ENCODE peak calls at places on chromosome 11, in four cellular contexts. H, K, F and U are unnamed samples.

GRCh38 chr11:64128255-64129006 is 37.5 kb downstream of the MACROD1 start:
- DNase-seq in H (no peak), F (no peak), K (no peak), U (no peak)

GRCh38 chr11:127037001-127037400 is 36.4 kb upstream of the KIRREL3 start:
- DNase-seq in F (no peak), K (no peak), H (no peak), U (no peak)

GRCh38 chr11:76030286-76030685 is 176.0 kb downstream of the WNT11 start:
- DNase-seq in F (peak), K (no peak), H (no peak), U (no peak)

GRCh38 chr11:91922846-91923245 is 301.8 kb upstream of the FAT3 start:
- DNase-seq in F (no peak), H (no peak), K (no peak), U (no peak)

GRCh38 chr11:48129697-48130395 is 86.8 kb upstream of the OR4B1 start:
- DNase-seq in H (no peak), K (no peak), F (no peak), U (no peak)

GRCh38 chr11:106879029-106879428 is 139.2 kb downstream of the GUCY1A2 start:
- DNase-seq in F (no peak), K (no peak), H (no peak), U (no peak)

GRCh38 chr11:12123799-12124198 is 13.4 kb downstream of the MICAL2 start:
- DNase-seq in K (no peak), F (no peak), H (no peak), U (no peak)

GRCh38 chr11:86244063-86244521 is 461 bp upstream of the EED start:
- DNase-seq in K (no peak), F (peak), H (peak), U (peak)

GRCh38 chr11:77191823-77192495 is 63.9 kb downstream of the MYO7A start:
- DNase-seq in K (no peak), H (peak), F (peak), U (peak)

GRCh38 chr11:68020575-68020974 is 9.9 kb upstream of the NDUFS8 start:
- DNase-seq in H (no peak), F (no peak), K (no peak), U (no peak)

GRCh38 chr11:77131560-77131959 is 3.5 kb downstream of the MYO7A start:
- DNase-seq in F (no peak), H (no peak), K (no peak), U (no peak)

GRCh38 chr11:68010058-68011041 is at the start of gene ALDH3B1:
- DNase-seq in K (no peak), F (peak), H (no peak), U (peak)

GRCh38 chr11:28759311-28759710 is 651.1 kb downstream of the METTL15 start:
- DNase-seq in K (no peak), H (no peak), F (no peak), U (no peak)

GRCh38 chr11:132490976-132491375 is 1041.3 kb downstream of the OPCML start:
- DNase-seq in H (no peak), K (no peak), F (no peak), U (no peak)

GRCh38 chr11:15940462-15941205 is 415.7 kb downstream of the SOX6 start:
- DNase-seq in H (no peak), F (no peak), K (no peak), U (no peak)

GRCh38 chr11:35098850-35099249 is 40.1 kb upstream of the CD44 start:
- DNase-seq in K (no peak), F (no peak), H (no peak), U (no peak)

GRCh38 chr11:20337526-20338154 is 25.9 kb upstream of the HTATIP2 start:
- DNase-seq in F (peak), H (no peak), K (no peak), U (peak)

GRCh38 chr11:123374622-123374968 is 55.5 kb upstream of the GRAMD1B start:
- DNase-seq in H (no peak), K (no peak), F (no peak), U (no peak)

GRCh38 chr11:72985645-72986044 is 156.5 kb downstream of the FCHSD2 start:
- DNase-seq in F (peak), H (no peak), K (no peak), U (no peak)

GRCh38 chr11:77438487-77438886 is 35.4 kb downstream of the PAK1 start:
- DNase-seq in H (no peak), K (no peak), F (no peak), U (no peak)

GRCh38 chr11:64356498-64357411 is 2.2 kb upstream of the RPS6KA4 start:
- DNase-seq in K (no peak), F (peak), H (peak), U (peak)

GRCh38 chr11:63592975-63593395 is 21.2 kb downstream of the PLAAT3 start:
- DNase-seq in F (no peak), H (no peak), K (no peak), U (peak)

GRCh38 chr11:129577986-129578385 is 202.3 kb downstream of the BARX2 start:
- DNase-seq in H (no peak), K (no peak), F (no peak), U (no peak)

GRCh38 chr11:35540526-35540925 is 15.1 kb upstream of the PAMR1 start:
- DNase-seq in K (no peak), F (no peak), H (no peak), U (no peak)

GRCh38 chr11:58058276-58059010 is 27.7 kb downstream of the OR6Q1 start:
- DNase-seq in K (no peak), H (no peak), F (no peak), U (no peak)

GRCh38 chr11:131977231-131977630 is 606.8 kb downstream of the NTM start:
- DNase-seq in K (no peak), F (no peak), H (no peak), U (no peak)

GRCh38 chr11:212150-213100 is 4.9 kb downstream of the RIC8A start:
- DNase-seq in H (no peak), K (no peak), F (no peak), U (no peak)

GRCh38 chr11:210803-211180 is 3.3 kb downstream of the RIC8A start:
- DNase-seq in H (no peak), F (no peak), K (no peak), U (no peak)

GRCh38 chr11:213111-213510 is 5.6 kb downstream of the RIC8A start:
- DNase-seq in K (no peak), H (no peak), F (no peak), U (no peak)

GRCh38 chr11:211295-211694 is 3.8 kb downstream of the RIC8A start:
- DNase-seq in F (no peak), H (no peak), K (no peak), U (no peak)

DNA sequence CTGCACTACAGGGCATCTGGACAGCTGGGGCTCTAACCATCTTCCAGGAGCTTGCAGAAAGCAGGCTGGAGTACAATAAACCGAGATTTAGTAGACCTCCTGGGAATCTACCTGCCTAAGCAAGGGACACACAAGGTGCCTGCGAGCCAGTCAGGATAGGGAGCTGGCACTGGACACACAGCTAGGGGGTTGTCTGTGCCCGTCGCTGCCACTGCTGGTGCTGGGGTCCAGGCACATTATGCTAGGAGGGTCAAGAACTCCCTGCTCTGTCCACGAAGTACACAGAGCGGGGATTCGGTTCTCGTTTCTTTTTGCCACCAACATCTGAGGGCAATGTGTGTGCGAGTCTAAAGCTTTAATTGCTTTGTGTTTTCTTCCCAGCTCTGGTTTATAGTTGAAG is 4.2 kb downstream of the RIC8A start:
- DNase-seq in K (no peak), F (no peak), H (no peak), U (no peak)
- TF ChIP-seq SUZ12 in K (no peak), F (no peak), H (no peak), U (no peak)

GRCh38 chr11:130623909-130624668 is 175.6 kb downstream of the ADAMTS15 start:
- DNase-seq in K (no peak), H (no peak), F (no peak), U (no peak)

GRCh38 chr11:130629039-130629438 is 180.6 kb downstream of the ADAMTS15 start:
- DNase-seq in H (no peak), F (no peak), K (no peak), U (no peak)

GRCh38 chr11:130622126-130622525 is 173.7 kb downstream of the ADAMTS15 start:
- DNase-seq in K (no peak), F (no peak), H (no peak), U (no peak)

GRCh38 chr11:130624946-130625345 is 176.5 kb downstream of the ADAMTS15 start:
- DNase-seq in H (no peak), K (no peak), F (no peak), U (no peak)

DNA sequence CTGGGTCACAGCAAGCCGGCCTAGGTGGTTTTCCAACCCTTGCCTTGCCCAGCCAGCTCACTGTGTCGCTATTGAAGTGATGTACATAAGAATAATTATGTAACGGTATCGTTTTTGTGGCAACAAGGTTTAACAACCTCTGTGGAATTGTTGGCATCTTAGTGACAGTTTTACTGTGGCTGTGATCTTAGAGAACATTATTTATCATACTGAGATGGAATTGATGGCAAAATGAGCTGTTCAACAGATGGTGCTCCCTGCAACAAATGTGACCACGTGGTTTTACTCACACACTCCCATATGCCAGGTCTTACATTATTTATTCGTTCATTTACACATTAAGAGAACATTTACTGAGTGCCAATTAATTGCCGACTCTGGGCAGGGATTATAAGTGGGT is 177.5 kb downstream of the ADAMTS15 start:
- DNase-seq in H (no peak), F (no peak), K (no peak), U (no peak)
- TF ChIP-seq SUZ12 in H (no peak), F (no peak), K (no peak), U (no peak)

DNA sequence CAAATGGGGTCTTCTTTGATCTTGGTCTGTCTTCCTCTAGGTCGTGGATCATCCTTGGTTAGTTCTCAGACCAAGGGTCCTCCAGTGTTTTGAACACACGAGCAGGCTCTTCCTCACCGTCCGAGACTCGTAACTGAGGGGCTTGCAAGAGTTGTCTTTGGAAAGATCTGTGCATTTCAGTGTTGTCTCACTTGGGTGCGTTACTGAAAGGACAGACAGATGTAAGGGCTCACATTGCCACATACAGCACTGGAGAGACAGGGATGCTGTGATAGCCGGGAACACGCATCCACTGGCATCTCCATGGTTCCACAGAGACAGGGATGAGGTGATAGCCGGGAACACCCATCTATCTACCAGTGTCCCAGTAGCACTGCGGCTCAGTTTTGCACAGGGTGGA is 15.7 kb downstream of the GLB1L2 start:
- DNase-seq in F (no peak), H (no peak), K (no peak), U (no peak)
- TF ChIP-seq SUZ12 in F (no peak), H (no peak), K (no peak), U (no peak)

GRCh38 chr11:93481279-93481678 is 61.9 kb downstream of the SMCO4 start:
- DNase-seq in K (no peak), F (no peak), H (no peak), U (no peak)

GRCh38 chr11:93478841-93479240 is 64.3 kb downstream of the SMCO4 start:
- DNase-seq in K (no peak), H (no peak), F (no peak), U (no peak)

GRCh38 chr11:93476796-93477195 is 66.4 kb downstream of the SMCO4 start:
- DNase-seq in K (no peak), F (no peak), H (no peak), U (no peak)

GRCh38 chr11:93480756-93481155 is 62.4 kb downstream of the SMCO4 start:
- DNase-seq in K (no peak), F (no peak), H (no peak), U (no peak)

DNA sequence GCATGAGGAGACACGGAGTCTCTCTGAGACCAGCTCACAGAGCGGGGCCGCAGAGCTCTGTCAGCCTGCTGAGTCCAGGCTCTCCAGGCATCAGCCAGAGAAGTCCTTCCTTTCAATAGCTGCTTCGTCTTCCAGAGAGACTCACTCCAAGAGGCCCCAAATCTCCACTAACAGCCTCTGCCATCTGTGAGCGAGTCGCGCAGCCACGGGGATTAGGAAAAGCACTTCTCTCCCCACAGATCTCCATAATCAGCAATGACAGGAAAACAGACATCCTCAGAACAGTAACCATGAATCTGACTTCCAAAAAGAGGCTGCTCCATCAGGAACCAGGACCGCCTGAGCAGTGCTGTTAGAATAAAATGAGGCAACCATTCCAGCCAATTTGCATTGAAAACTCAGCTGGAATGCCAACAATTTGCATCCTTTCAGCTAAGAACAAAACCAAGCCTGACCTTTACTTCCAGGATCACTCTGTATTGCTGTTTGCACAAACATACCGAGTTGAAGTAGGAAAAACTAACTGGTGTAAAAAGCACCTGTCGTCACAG is 65.4 kb downstream of the SMCO4 start:
- DNase-seq in K (no peak), H (no peak), F (no peak), U (no peak)
- TF ChIP-seq SUZ12 in K (no peak), H (no peak), F (no peak), U (no peak)

DNA sequence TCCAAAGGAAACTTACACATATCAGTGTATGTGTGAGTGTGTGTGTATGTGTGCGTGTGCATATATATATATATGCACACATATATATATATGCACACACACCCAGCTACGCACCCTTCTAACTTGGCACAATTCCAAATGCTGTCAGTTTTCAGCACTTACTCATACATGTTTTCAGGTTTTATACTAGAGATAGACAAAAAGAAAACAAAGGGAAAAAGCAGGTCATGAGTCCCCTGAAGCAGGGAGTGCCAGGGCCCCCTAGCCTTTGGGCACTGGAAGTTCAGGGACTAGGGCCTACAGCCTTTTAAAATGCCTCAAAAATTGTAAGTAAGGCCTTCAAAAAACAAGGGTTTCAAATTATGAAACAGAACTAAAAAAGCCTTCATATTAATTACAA is 265.4 kb downstream of the CADM1 start:
- DNase-seq in H (no peak), K (no peak), F (no peak), U (no peak)
- TF ChIP-seq SUZ12 in H (no peak), K (no peak), F (no peak), U (no peak)

GRCh38 chr11:6225024-6225423 is 9.4 kb downstream of the FHIP1B start:
- DNase-seq in K (no peak), H (no peak), F (no peak), U (no peak)

GRCh38 chr11:6228520-6228919 is 5.9 kb downstream of the FHIP1B start:
- DNase-seq in H (no peak), K (no peak), F (no peak), U (no peak)

GRCh38 chr11:6223854-6224253 is 10.6 kb downstream of the FHIP1B start:
- DNase-seq in H (no peak), F (no peak), K (no peak), U (no peak)

GRCh38 chr11:6224421-6224820 is 10.0 kb downstream of the FHIP1B start:
- DNase-seq in F (no peak), H (no peak), K (no peak), U (no peak)

GRCh38 chr11:6225896-6226295 is 8.5 kb downstream of the FHIP1B start:
- DNase-seq in H (no peak), F (no peak), K (no peak), U (no peak)
- TF ChIP-seq SUZ12 in H (no peak), F (no peak), K (no peak), U (no peak)

DNA sequence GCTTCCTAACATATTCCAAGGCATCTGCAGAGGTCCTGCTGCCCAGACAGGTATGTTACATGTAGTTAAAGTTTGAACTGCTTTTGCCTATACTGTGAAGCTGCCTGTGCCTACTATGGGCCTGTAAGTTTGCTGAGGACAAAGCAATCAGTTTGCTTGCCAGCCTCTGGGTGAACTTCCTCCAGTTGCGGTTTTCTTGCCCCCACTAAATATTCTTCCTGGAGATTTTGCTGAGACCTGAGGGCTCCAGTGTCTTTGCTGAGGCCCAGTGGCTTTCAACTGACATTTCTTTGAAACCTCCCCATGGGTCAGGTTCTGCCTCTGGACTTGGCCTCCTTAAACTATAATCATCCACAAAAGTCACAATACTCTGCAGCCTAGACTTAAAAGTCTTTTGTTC is 29.6 kb upstream of the MMP20 start:
- DNase-seq in F (no peak), K (no peak), H (no peak), U (no peak)
- TF ChIP-seq SUZ12 in F (no peak), K (no peak), H (no peak), U (no peak)

GRCh38 chr11:61717286-61718033 is 35.0 kb upstream of the MYRF start:
- DNase-seq in H (no peak), K (no peak), F (no peak), U (no peak)
- TF ChIP-seq SUZ12 in H (no peak), K (no peak), F (no peak), U (no peak)

GRCh38 chr11:25776238-25776637 is 555.7 kb upstream of the ANO3 start:
- DNase-seq in F (no peak), H (no peak), K (no peak), U (no peak)
- TF ChIP-seq SUZ12 in F (no peak), H (no peak), K (no peak), U (no peak)

GRCh38 chr11:119489087-119489486 is 66.1 kb upstream of the THY1 start:
- DNase-seq in F (no peak), H (no peak), K (no peak), U (no peak)

GRCh38 chr11:119490253-119491006 is 67.5 kb upstream of the THY1 start:
- DNase-seq in F (no peak), H (no peak), K (no peak), U (no peak)

GRCh38 chr11:119493712-119494111 is 70.7 kb upstream of the THY1 start:
- DNase-seq in K (no peak), F (no peak), H (peak), U (no peak)

GRCh38 chr11:119488256-119488995 is 65.5 kb upstream of the THY1 start:
- DNase-seq in H (no peak), K (no peak), F (no peak), U (no peak)

DNA sequence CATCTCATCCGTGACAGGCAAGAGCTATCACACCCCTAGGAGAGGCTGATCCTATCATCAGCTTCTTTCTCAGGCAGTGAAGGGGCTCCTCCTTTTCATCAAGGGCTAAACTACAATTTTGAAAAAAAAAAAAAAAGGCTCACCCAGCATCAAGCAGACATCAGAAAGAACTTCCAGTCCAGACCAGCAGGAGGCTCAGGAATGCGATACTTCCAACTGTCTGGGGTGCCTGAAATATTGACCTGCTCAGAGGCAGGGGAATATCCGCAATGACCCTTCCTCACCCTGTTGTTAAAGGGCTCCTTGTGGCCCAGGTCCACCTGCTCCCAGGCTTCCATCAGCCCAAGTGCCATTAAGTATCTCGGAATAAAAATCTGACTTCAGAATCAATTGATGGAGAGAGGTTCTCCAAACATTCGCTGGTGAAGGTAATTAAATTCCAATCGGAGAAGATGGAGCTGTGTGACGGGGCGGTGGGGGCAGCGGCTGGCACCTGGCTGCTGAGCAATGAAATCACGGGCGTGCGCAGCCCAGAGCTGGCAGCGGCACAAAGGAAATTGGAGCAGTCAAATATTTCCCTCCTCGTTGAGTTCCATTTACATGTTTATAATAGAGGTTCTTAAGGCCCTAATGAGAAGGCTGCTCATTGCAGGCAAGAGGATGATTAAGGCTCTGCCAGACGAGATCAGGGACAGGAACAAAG is 68.9 kb upstream of the THY1 start:
- DNase-seq in F (no peak), H (no peak), K (no peak), U (no peak)
- TF ChIP-seq SUZ12 in F (no peak), H (no peak), K (no peak), U (no peak)